ENCODE peak calls at places on chromosomes 7 and 10, in four cellular contexts. E is HepG2, Q is K562, P is GM12878. I is an unnamed sample.

GRCh38 chr10:3482200-3482993 is 302.6 kb downstream of the KLF6 start:
- DNase-seq in P (peak), Q (peak), E (peak), I (peak)

GRCh38 chr10:120613180-120613579 is 156.2 kb downstream of the PLPP4 start:
- DNase-seq in E (no peak), P (no peak), Q (no peak), I (no peak)

GRCh38 chr10:44362866-44363711 is 21.8 kb downstream of the CXCL12 start:
- DNase-seq in E (no peak), P (no peak), Q (no peak), I (no peak)

GRCh38 chr7:95012001-95012400 is 104.6 kb downstream of the PPP1R9A start:
- DNase-seq in P (no peak), Q (no peak), E (no peak), I (no peak)

GRCh38 chr7:141073641-141074161 is at the start of gene TMEM178B:
- DNase-seq in E (no peak), Q (no peak), P (no peak), I (peak)

GRCh38 chr10:128222317-128222849 is 96.2 kb upstream of the MKI67 start:
- DNase-seq in Q (no peak), E (no peak), P (no peak), I (no peak)

GRCh38 chr7:107697246-107698044 is 36.8 kb downstream of the SLC26A4 start:
- DNase-seq in Q (no peak), E (no peak), P (no peak), I (no peak)

GRCh38 chr7:34756025-34756437 is 98.0 kb downstream of the NPSR1 start:
- DNase-seq in P (no peak), Q (no peak), E (peak), I (no peak)

GRCh38 chr7:19869979-19870378 is 96.6 kb upstream of the TMEM196 start:
- DNase-seq in Q (no peak), E (no peak), P (no peak), I (no peak)

GRCh38 chr7:35366167-35367155 is 112.6 kb upstream of the TBX20 start:
- DNase-seq in E (no peak), P (no peak), Q (peak), I (no peak)

GRCh38 chr10:124123141-124123540 is 29.7 kb upstream of the CHST15 start:
- DNase-seq in Q (no peak), E (no peak), P (no peak), I (no peak)

GRCh38 chr10:112852308-112852707 is 97.7 kb upstream of the TCF7L2 start:
- DNase-seq in Q (no peak), E (no peak), P (no peak), I (no peak)

GRCh38 chr10:605632-606325 is 83.7 kb downstream of the DIP2C start:
- DNase-seq in Q (no peak), E (no peak), P (no peak), I (no peak)

GRCh38 chr10:20877554-20877953 is 19.6 kb downstream of the NEBL start:
- DNase-seq in P (no peak), E (no peak), Q (peak), I (no peak)

GRCh38 chr7:32611201-32611691 is 116.0 kb downstream of the AVL9 start:
- DNase-seq in Q (no peak), P (no peak), E (no peak), I (no peak)

GRCh38 chr10:84499846-84500245 is 171.5 kb downstream of the CCSER2 start:
- DNase-seq in Q (no peak), P (no peak), E (no peak), I (no peak)

GRCh38 chr7:130393799-130394411 is 13.6 kb downstream of the CPA1 start:
- DNase-seq in P (no peak), E (no peak), Q (no peak), I (no peak)

GRCh38 chr10:102802920-102803534 is 34.2 kb downstream of the CYP17A1 start:
- DNase-seq in Q (no peak), E (no peak), P (peak), I (no peak)

GRCh38 chr7:158428131-158428841 is 159.3 kb downstream of the PTPRN2 start:
- DNase-seq in Q (no peak), E (no peak), P (no peak), I (no peak)

GRCh38 chr10:85667638-85668233 is 698.9 kb downstream of the GRID1 start:
- DNase-seq in P (no peak), E (no peak), Q (no peak), I (no peak)

GRCh38 chr7:135510603-135511183 is 791 bp upstream of the CNOT4 start:
- DNase-seq in P (peak), Q (peak), E (peak), I (no peak)

GRCh38 chr7:30206466-30206865 is 71.7 kb downstream of the MTURN start:
- DNase-seq in E (no peak), Q (no peak), P (no peak), I (no peak)

GRCh38 chr10:390449-391100 is 255.3 kb downstream of the ZMYND11 start:
- DNase-seq in P (no peak), E (no peak), Q (no peak), I (no peak)

GRCh38 chr7:101754432-101755159 is 62.8 kb upstream of the CUX1 start:
- DNase-seq in P (no peak), Q (no peak), E (no peak), I (peak)

GRCh38 chr10:92222603-92223275 is 68.1 kb downstream of the CPEB3 start:
- DNase-seq in P (no peak), Q (no peak), E (no peak), I (no peak)

GRCh38 chr7:45919231-45919825 is 1.7 kb downstream of the IGFBP3 start:
- DNase-seq in Q (no peak), E (no peak), P (no peak), I (no peak)

GRCh38 chr10:132421377-132422168 is 24.6 kb downstream of the PWWP2B start:
- DNase-seq in E (peak), Q (peak), P (no peak), I (peak)

GRCh38 chr10:79444243-79445119 is 943 bp downstream of the ZCCHC24 start:
- DNase-seq in Q (peak), E (no peak), P (no peak), I (peak)

GRCh38 chr10:23196915-23197314 is 4.8 kb downstream of the PTF1A start:
- DNase-seq in E (no peak), P (no peak), Q (no peak), I (no peak)

GRCh38 chr10:97494151-97494550 is 4.1 kb downstream of the MMS19 start:
- DNase-seq in P (no peak), Q (no peak), E (no peak), I (no peak)
- TF ChIP-seq BHLHE40 in P (no peak), Q (no peak), E (no peak), I (no peak)

GRCh38 chr7:150357277-150357676 is 11.3 kb upstream of the REPIN1 start:
- DNase-seq in P (no peak), E (no peak), Q (no peak), I (no peak)
- TF ChIP-seq FOXK2 in P (no peak), E (no peak), Q (no peak), I (no peak)

GRCh38 chr7:51647931-51648351 is 331.3 kb upstream of the COBL start:
- DNase-seq in E (peak), Q (no peak), P (no peak), I (no peak)

GRCh38 chr7:51644216-51644615 is 327.6 kb upstream of the COBL start:
- DNase-seq in Q (no peak), E (no peak), P (no peak), I (no peak)

GRCh38 chr7:51645707-51646298 is 329.2 kb upstream of the COBL start:
- DNase-seq in P (no peak), E (no peak), Q (no peak), I (no peak)

GRCh38 chr7:51645298-51645697 is 328.7 kb upstream of the COBL start:
- DNase-seq in Q (no peak), E (no peak), P (no peak), I (no peak)

DNA sequence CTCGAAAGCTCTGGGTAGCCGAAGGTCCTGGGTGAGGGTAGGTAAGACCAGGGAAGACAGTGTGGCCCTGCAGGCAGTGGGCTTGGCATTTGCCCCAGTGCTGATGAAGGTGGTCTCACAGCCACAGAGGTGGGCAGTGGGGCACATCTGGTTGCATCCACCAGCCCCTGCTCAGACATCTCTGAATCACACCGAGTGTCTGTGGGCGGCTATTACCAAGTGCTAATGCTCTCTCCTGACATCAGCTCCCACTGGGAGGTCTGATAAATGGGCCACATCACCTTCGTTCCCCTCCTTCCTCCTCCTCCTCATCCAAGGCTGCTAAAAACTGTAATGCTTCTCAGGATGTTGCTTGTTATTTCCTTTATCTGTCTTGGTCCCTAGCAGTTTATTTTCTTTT is 330.9 kb upstream of the COBL start:
- DNase-seq in E (no peak), P (no peak), Q (no peak), I (no peak)
- TF ChIP-seq BHLHE40 in E (no peak), P (no peak), Q (no peak), I (no peak)

GRCh38 chr10:125231116-125231812 is 70.9 kb upstream of the CTBP2 start:
- DNase-seq in P (no peak), E (no peak), Q (no peak), I (peak)
- TF ChIP-seq FOXK2 in P (no peak), E (no peak), Q (no peak), I (no peak)

GRCh38 chr10:13865758-13866491 is 279.2 kb downstream of the PRPF18 start:
- DNase-seq in P (no peak), E (no peak), Q (no peak), I (no peak)
- TF ChIP-seq BHLHE40 in P (no peak), E (no peak), Q (no peak), I (no peak)

DNA sequence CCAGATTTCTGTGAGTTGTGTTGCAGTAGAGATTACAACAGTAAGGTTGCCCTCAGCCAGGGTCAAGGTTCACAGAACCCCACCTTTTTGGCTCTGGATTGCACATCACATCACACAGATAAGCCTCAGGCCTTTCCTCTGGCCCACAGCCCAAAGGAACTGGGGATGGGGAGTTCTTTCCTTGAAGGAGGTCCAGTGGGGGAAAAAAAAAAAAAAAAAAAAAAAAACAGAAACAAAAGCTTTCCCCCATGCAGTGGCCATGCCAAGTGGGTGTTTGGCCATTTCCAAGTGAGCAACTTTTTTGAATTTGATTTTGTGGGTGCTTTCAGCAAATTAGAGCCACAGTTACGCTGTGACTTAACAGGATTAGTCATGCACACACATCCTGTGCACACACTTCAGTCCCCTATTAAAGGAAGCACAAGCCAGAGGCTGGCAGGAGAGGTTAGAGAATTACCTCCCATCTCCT is 79.3 kb upstream of the NANOS1 start:
- DNase-seq in Q (no peak), P (no peak), E (no peak), I (no peak)
- TF ChIP-seq FOXK2 in Q (no peak), P (no peak), E (no peak), I (no peak)

GRCh38 chr7:148422028-148422427 is 168.5 kb upstream of the C7orf33 start:
- DNase-seq in E (no peak), Q (no peak), P (no peak), I (no peak)

DNA sequence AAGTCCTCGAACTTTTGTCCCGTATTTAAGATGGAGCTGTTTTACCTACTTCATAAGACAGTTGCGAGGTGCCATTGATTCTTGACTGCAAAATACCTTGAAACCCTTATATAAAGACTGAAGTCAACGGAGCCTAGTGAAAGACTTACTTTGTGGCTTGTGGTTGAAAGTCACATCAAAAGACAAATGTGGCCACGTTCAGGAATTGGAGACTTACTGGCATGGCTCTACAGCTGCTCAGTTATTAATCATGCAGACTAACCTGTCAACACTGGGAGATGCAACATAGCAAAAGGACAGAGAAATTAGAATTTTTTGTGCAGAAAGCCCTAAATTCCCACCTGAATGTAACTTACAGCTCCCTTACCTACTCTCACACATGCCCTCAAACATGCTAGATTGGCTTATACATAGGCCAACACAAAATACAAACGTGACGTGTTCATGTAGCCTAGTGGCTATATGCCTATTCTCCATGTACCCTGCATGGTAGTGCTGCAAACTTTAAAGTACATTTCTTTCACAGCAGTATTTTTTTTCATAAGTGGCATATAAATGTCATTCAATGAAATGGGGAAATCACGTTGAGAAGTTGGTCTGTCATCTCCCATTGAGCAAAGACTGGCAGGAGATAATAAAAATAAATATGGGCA is 170.6 kb upstream of the C7orf33 start:
- DNase-seq in P (peak), E (no peak), Q (no peak), I (no peak)
- TF ChIP-seq BHLHE40 in P (no peak), E (no peak), Q (no peak), I (no peak)

GRCh38 chr7:55245271-55245723 is 119.8 kb upstream of the LANCL2 start:
- DNase-seq in Q (no peak), E (peak), P (no peak), I (no peak)
- TF ChIP-seq FOXK2 in Q (no peak), E (no peak), P (no peak), I (no peak)

GRCh38 chr10:5616046-5616445 is 50.3 kb downstream of the ASB13 start:
- DNase-seq in P (no peak), Q (no peak), E (no peak), I (no peak)

GRCh38 chr10:5617521-5617920 is 48.9 kb downstream of the ASB13 start:
- DNase-seq in P (no peak), Q (no peak), E (no peak), I (no peak)

GRCh38 chr10:5615263-5615820 is 51.1 kb downstream of the ASB13 start:
- DNase-seq in P (no peak), Q (no peak), E (peak), I (no peak)

GRCh38 chr10:5618042-5618441 is 48.4 kb downstream of the ASB13 start:
- DNase-seq in Q (no peak), P (no peak), E (no peak), I (no peak)

DNA sequence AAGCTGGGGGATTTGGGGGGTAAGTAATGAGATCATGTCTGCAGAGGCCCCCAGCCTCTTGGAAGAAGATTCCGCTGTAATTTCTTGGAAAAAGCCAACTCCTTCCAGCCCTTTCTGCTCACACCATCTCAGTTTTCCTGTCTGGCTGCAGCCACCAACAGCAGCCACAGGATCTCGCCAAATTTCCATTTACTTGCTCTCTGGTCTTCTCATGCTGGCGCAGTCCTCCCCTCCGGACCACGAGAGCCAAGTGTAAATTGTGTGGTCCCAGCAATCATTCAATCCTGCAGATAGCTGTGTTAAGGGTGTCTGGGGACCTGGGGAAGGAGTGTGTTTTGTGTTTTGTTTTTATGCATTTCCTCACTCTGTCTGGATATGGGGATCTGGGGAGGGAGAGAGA is 49.5 kb downstream of the ASB13 start:
- DNase-seq in Q (no peak), P (no peak), E (no peak), I (no peak)
- TF ChIP-seq BHLHE40 in Q (no peak), P (no peak), E (no peak), I (no peak)

I was measured in HEK293T.